ENCODE peak calls at places on chromosomes 3 and 15, in eight cellular contexts. One of them, this sample, is unnamed.

GRCh38 chr3:196969001-196969659 is 497 bp upstream of the PIGZ start:
- DNase-seq in cardiac fibroblast: peak; percentile 29
- DNase-seq in pancreas: no peak
- DNase-seq in CD8-positive, alpha-beta T cell: peak; percentile 27
- DNase-seq in GM23338: peak; percentile 43
- DNase-seq in fibroblast of mammary gland: peak; percentile 19
- DNase-seq in esophagus muscularis mucosa: no peak
- DNase-seq in BJ: no peak
- DNase-seq in this sample: no peak

GRCh38 chr15:92821491-92822116 is 78.5 kb upstream of the CHD2 start:
- DNase-seq in GM23338: no peak
- DNase-seq in CD8-positive, alpha-beta T cell: no peak
- DNase-seq in fibroblast of mammary gland: no peak
- DNase-seq in cardiac fibroblast: peak; percentile 34
- DNase-seq in esophagus muscularis mucosa: no peak
- DNase-seq in pancreas: no peak
- DNase-seq in BJ: no peak
- DNase-seq in this sample: no peak

GRCh38 chr15:89847101-89847500 is 32.4 kb upstream of the ANPEP start:
- DNase-seq in GM23338: no peak
- DNase-seq in CD8-positive, alpha-beta T cell: no peak
- DNase-seq in BJ: no peak
- DNase-seq in fibroblast of mammary gland: no peak
- DNase-seq in esophagus muscularis mucosa: no peak
- DNase-seq in pancreas: no peak
- DNase-seq in cardiac fibroblast: no peak
- DNase-seq in this sample: no peak

GRCh38 chr3:12706504-12707253 is 42.8 kb upstream of the RAF1 start:
- DNase-seq in cardiac fibroblast: peak; percentile 79
- DNase-seq in pancreas: peak; percentile 44
- DNase-seq in esophagus muscularis mucosa: no peak
- DNase-seq in BJ: no peak
- DNase-seq in fibroblast of mammary gland: peak; percentile 79
- DNase-seq in GM23338: peak; percentile 93
- DNase-seq in CD8-positive, alpha-beta T cell: peak; percentile 53
- DNase-seq in this sample: peak; percentile 79

GRCh38 chr3:22612927-22613326 is 590.2 kb upstream of the UBE2E2 start:
- DNase-seq in esophagus muscularis mucosa: no peak
- DNase-seq in pancreas: no peak
- DNase-seq in CD8-positive, alpha-beta T cell: no peak
- DNase-seq in cardiac fibroblast: no peak
- DNase-seq in GM23338: no peak
- DNase-seq in BJ: no peak
- DNase-seq in fibroblast of mammary gland: no peak
- DNase-seq in this sample: no peak

GRCh38 chr3:130992344-130992743 is 34.3 kb downstream of the ASTE1 start:
- DNase-seq in pancreas: no peak
- DNase-seq in cardiac fibroblast: no peak
- DNase-seq in CD8-positive, alpha-beta T cell: no peak
- DNase-seq in BJ: no peak
- DNase-seq in fibroblast of mammary gland: no peak
- DNase-seq in esophagus muscularis mucosa: no peak
- DNase-seq in GM23338: no peak
- DNase-seq in this sample: no peak

GRCh38 chr3:119810018-119810435 is 28.1 kb downstream of the NR1I2 start:
- DNase-seq in BJ: no peak
- DNase-seq in cardiac fibroblast: peak; percentile 29
- DNase-seq in fibroblast of mammary gland: peak; percentile 31
- DNase-seq in esophagus muscularis mucosa: no peak
- DNase-seq in GM23338: peak; percentile 64
- DNase-seq in CD8-positive, alpha-beta T cell: peak; percentile 38
- DNase-seq in pancreas: peak; percentile 46
- DNase-seq in this sample: peak; percentile 31

GRCh38 chr3:123632161-123632655 is 47.4 kb upstream of the HACD2 start:
- DNase-seq in fibroblast of mammary gland: no peak
- DNase-seq in cardiac fibroblast: no peak
- DNase-seq in CD8-positive, alpha-beta T cell: no peak
- DNase-seq in BJ: no peak
- DNase-seq in esophagus muscularis mucosa: no peak
- DNase-seq in pancreas: no peak
- DNase-seq in GM23338: peak; percentile 52
- DNase-seq in this sample: peak; percentile 69

GRCh38 chr3:129592362-129593150 is 13.9 kb downstream of the PLXND1 start:
- DNase-seq in GM23338: peak; percentile 68
- DNase-seq in BJ: no peak
- DNase-seq in pancreas: no peak
- DNase-seq in esophagus muscularis mucosa: no peak
- DNase-seq in CD8-positive, alpha-beta T cell: no peak
- DNase-seq in cardiac fibroblast: peak; percentile 71
- DNase-seq in fibroblast of mammary gland: peak; percentile 58
- DNase-seq in this sample: no peak

GRCh38 chr3:65979152-65979551 is 59.6 kb downstream of the MAGI1 start:
- DNase-seq in fibroblast of mammary gland: peak; percentile 93
- DNase-seq in pancreas: no peak
- DNase-seq in esophagus muscularis mucosa: no peak
- DNase-seq in cardiac fibroblast: peak; percentile 80
- DNase-seq in CD8-positive, alpha-beta T cell: no peak
- DNase-seq in GM23338: peak; percentile 41
- DNase-seq in BJ: peak; percentile 74
- DNase-seq in this sample: peak; percentile 92

GRCh38 chr15:66714543-66714981 is 12.5 kb downstream of the SMAD6 start:
- DNase-seq in pancreas: no peak
- DNase-seq in GM23338: no peak
- DNase-seq in CD8-positive, alpha-beta T cell: no peak
- DNase-seq in BJ: no peak
- DNase-seq in cardiac fibroblast: peak; percentile 35
- DNase-seq in fibroblast of mammary gland: peak; percentile 59
- DNase-seq in esophagus muscularis mucosa: no peak
- DNase-seq in this sample: peak; percentile 58

GRCh38 chr3:10983219-10983916 is 9.2 kb upstream of the SLC6A1 start:
- DNase-seq in esophagus muscularis mucosa: no peak
- DNase-seq in pancreas: no peak
- DNase-seq in fibroblast of mammary gland: peak; percentile 30
- DNase-seq in GM23338: peak; percentile 80
- DNase-seq in cardiac fibroblast: peak; percentile 50
- DNase-seq in CD8-positive, alpha-beta T cell: no peak
- DNase-seq in BJ: no peak
- DNase-seq in this sample: peak; percentile 42

GRCh38 chr15:90496791-90497190 is 32.9 kb upstream of the CRTC3 start:
- DNase-seq in GM23338: no peak
- DNase-seq in esophagus muscularis mucosa: no peak
- DNase-seq in cardiac fibroblast: no peak
- DNase-seq in CD8-positive, alpha-beta T cell: no peak
- DNase-seq in pancreas: no peak
- DNase-seq in BJ: no peak
- DNase-seq in fibroblast of mammary gland: no peak
- DNase-seq in this sample: peak; percentile 28

GRCh38 chr3:115354010-115354409 is 206.9 kb upstream of the ZBTB20 start:
- DNase-seq in pancreas: no peak
- DNase-seq in BJ: no peak
- DNase-seq in GM23338: no peak
- DNase-seq in esophagus muscularis mucosa: no peak
- DNase-seq in fibroblast of mammary gland: no peak
- DNase-seq in cardiac fibroblast: no peak
- DNase-seq in CD8-positive, alpha-beta T cell: no peak
- DNase-seq in this sample: no peak

GRCh38 chr15:75171408-75171807 is 30.3 kb upstream of the C15orf39 start:
- DNase-seq in BJ: peak; percentile 41
- DNase-seq in GM23338: no peak
- DNase-seq in esophagus muscularis mucosa: no peak
- DNase-seq in pancreas: no peak
- DNase-seq in CD8-positive, alpha-beta T cell: no peak
- DNase-seq in fibroblast of mammary gland: peak; percentile 90
- DNase-seq in cardiac fibroblast: peak; percentile 82
- DNase-seq in this sample: peak; percentile 59

GRCh38 chr3:164641071-164641470 is 437.2 kb downstream of the SI start:
- DNase-seq in GM23338: no peak
- DNase-seq in CD8-positive, alpha-beta T cell: no peak
- DNase-seq in BJ: no peak
- DNase-seq in esophagus muscularis mucosa: no peak
- DNase-seq in fibroblast of mammary gland: peak; percentile 52
- DNase-seq in pancreas: no peak
- DNase-seq in cardiac fibroblast: peak; percentile 47
- DNase-seq in this sample: no peak

GRCh38 chr3:170740726-170741591 is 129.0 kb downstream of the RPL22L1 start:
- DNase-seq in BJ: peak; percentile 90
- DNase-seq in esophagus muscularis mucosa: no peak
- DNase-seq in pancreas: no peak
- DNase-seq in CD8-positive, alpha-beta T cell: no peak
- DNase-seq in cardiac fibroblast: peak; percentile 92
- DNase-seq in fibroblast of mammary gland: peak; percentile 99
- DNase-seq in GM23338: no peak
- DNase-seq in this sample: peak; percentile 79

GRCh38 chr15:100863406-100864198 is 16.0 kb upstream of the ALDH1A3 start:
- DNase-seq in cardiac fibroblast: peak; percentile 72
- DNase-seq in BJ: peak; percentile 64
- DNase-seq in esophagus muscularis mucosa: no peak
- DNase-seq in pancreas: no peak
- DNase-seq in GM23338: no peak
- DNase-seq in fibroblast of mammary gland: peak; percentile 85
- DNase-seq in CD8-positive, alpha-beta T cell: no peak
- DNase-seq in this sample: peak; percentile 68

GRCh38 chr3:181868576-181868975 is 156.9 kb downstream of the SOX2 start:
- DNase-seq in pancreas: no peak
- DNase-seq in fibroblast of mammary gland: no peak
- DNase-seq in cardiac fibroblast: no peak
- DNase-seq in BJ: no peak
- DNase-seq in esophagus muscularis mucosa: no peak
- DNase-seq in CD8-positive, alpha-beta T cell: no peak
- DNase-seq in GM23338: no peak
- DNase-seq in this sample: no peak
- TF ChIP-seq CTCF in pancreas: no peak
- TF ChIP-seq CTCF in fibroblast of mammary gland: no peak
- TF ChIP-seq CTCF in cardiac fibroblast: no peak
- TF ChIP-seq CTCF in BJ: no peak
- TF ChIP-seq CTCF in esophagus muscularis mucosa: no peak
- TF ChIP-seq CTCF in CD8-positive, alpha-beta T cell: no peak
- TF ChIP-seq CTCF in GM23338: peak; percentile 30
- TF ChIP-seq CTCF in this sample: no peak

DNA sequence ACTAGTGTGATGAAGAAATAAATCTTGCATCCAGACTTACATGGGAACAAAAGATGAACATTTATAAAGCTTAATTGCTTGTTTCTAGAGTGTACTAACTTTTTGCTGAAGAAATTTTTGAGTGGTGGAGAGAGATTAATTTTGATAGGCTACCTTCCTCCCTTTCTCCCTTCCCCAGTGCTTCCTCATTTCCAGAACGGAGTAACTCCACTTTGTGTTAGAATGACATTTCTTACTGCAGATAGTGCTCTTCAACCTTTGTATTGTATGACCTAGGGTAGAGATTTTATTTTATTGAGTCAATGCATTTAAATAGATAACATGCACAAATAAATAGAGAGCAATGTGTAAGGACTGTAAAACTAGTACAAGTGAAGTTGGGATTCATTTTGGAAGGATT is 1.9 kb downstream of the ATP1B3 start:
- DNase-seq in GM23338: no peak
- DNase-seq in fibroblast of mammary gland: no peak
- DNase-seq in BJ: no peak
- DNase-seq in pancreas: no peak
- DNase-seq in esophagus muscularis mucosa: no peak
- DNase-seq in cardiac fibroblast: no peak
- DNase-seq in CD8-positive, alpha-beta T cell: no peak
- DNase-seq in this sample: no peak
- H3K4me3 ChIP-seq in GM23338: peak overlapping the region; percentile 71
- H3K4me3 ChIP-seq in fibroblast of mammary gland: peak overlapping the region; percentile 85
- H3K4me3 ChIP-seq in BJ: peak overlapping the region; percentile 62
- H3K4me3 ChIP-seq in pancreas: no peak overlapping the region
- H3K4me3 ChIP-seq in esophagus muscularis mucosa: peak overlapping the region; percentile 95
- H3K4me3 ChIP-seq in cardiac fibroblast: peak overlapping the region; percentile 70
- H3K4me3 ChIP-seq in CD8-positive, alpha-beta T cell: no peak overlapping the region
- H3K4me3 ChIP-seq in this sample: peak overlapping the region; percentile 96

GRCh38 chr15:77874071-77874470 is 203.4 kb downstream of the TBC1D2B start:
- DNase-seq in GM23338: no peak
- DNase-seq in BJ: no peak
- DNase-seq in pancreas: no peak
- DNase-seq in esophagus muscularis mucosa: no peak
- DNase-seq in cardiac fibroblast: no peak
- DNase-seq in CD8-positive, alpha-beta T cell: no peak
- DNase-seq in fibroblast of mammary gland: no peak
- DNase-seq in this sample: no peak

GRCh38 chr15:77867266-77868047 is 210.1 kb downstream of the TBC1D2B start:
- DNase-seq in cardiac fibroblast: no peak
- DNase-seq in fibroblast of mammary gland: no peak
- DNase-seq in CD8-positive, alpha-beta T cell: no peak
- DNase-seq in pancreas: no peak
- DNase-seq in GM23338: no peak
- DNase-seq in esophagus muscularis mucosa: no peak
- DNase-seq in BJ: no peak
- DNase-seq in this sample: no peak

GRCh38 chr15:77869021-77869895 is 208.3 kb downstream of the TBC1D2B start:
- DNase-seq in cardiac fibroblast: peak; percentile 10
- DNase-seq in CD8-positive, alpha-beta T cell: no peak
- DNase-seq in pancreas: no peak
- DNase-seq in GM23338: no peak
- DNase-seq in BJ: no peak
- DNase-seq in fibroblast of mammary gland: no peak
- DNase-seq in esophagus muscularis mucosa: no peak
- DNase-seq in this sample: peak; percentile 10

GRCh38 chr15:77870195-77871065 is 207.1 kb downstream of the TBC1D2B start:
- DNase-seq in GM23338: peak; percentile 90
- DNase-seq in cardiac fibroblast: peak; percentile 74
- DNase-seq in BJ: no peak
- DNase-seq in CD8-positive, alpha-beta T cell: peak; percentile 25
- DNase-seq in fibroblast of mammary gland: peak; percentile 58
- DNase-seq in pancreas: peak; percentile 76
- DNase-seq in esophagus muscularis mucosa: peak; percentile 95
- DNase-seq in this sample: peak; percentile 70

DNA sequence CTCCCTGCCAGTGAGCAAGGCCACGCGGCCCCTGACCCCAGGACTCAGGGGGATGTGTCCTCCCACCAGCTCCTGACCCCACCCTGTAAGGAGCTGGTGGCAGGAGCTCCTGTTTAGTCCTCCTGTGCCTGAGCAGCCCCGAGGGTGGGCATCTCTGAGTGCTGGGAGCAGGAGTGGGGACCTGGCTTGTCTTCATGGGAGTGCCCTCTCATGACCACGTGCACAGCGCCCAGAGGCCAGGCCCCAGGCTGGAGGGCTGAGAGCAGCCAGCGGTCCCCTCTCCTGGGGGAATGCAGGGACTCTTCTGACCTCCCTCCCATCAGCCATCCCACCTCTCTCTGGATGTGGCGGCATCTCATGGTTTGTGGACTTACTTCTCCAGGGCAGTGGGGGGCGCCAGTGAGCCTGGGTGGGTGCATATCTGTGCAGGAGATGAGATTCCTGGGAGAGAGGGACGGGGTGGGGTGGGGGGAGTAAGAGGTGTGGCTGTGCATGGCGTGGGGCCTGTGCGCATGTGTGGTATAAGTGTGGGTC is 205.6 kb downstream of the TBC1D2B start:
- DNase-seq in CD8-positive, alpha-beta T cell: no peak
- DNase-seq in GM23338: peak; percentile 59
- DNase-seq in cardiac fibroblast: no peak
- DNase-seq in pancreas: no peak
- DNase-seq in esophagus muscularis mucosa: no peak
- DNase-seq in BJ: no peak
- DNase-seq in fibroblast of mammary gland: no peak
- DNase-seq in this sample: no peak
- TF ChIP-seq CTCF in CD8-positive, alpha-beta T cell: no peak
- TF ChIP-seq CTCF in GM23338: peak; percentile 76
- TF ChIP-seq CTCF in cardiac fibroblast: peak; percentile 15
- TF ChIP-seq CTCF in pancreas: no peak
- TF ChIP-seq CTCF in esophagus muscularis mucosa: no peak
- TF ChIP-seq CTCF in BJ: peak; percentile 23
- TF ChIP-seq CTCF in fibroblast of mammary gland: no peak
- TF ChIP-seq CTCF in this sample: no peak

GRCh38 chr15:91561371-91562100 is 292.0 kb upstream of the SLCO3A1 start:
- DNase-seq in cardiac fibroblast: peak; percentile 99
- DNase-seq in fibroblast of mammary gland: peak; percentile 99
- DNase-seq in BJ: peak; percentile 24
- DNase-seq in pancreas: no peak
- DNase-seq in CD8-positive, alpha-beta T cell: no peak
- DNase-seq in esophagus muscularis mucosa: no peak
- DNase-seq in GM23338: no peak
- DNase-seq in this sample: peak; percentile 92
- H3K4me3 ChIP-seq in cardiac fibroblast: no peak overlapping the region
- H3K4me3 ChIP-seq in fibroblast of mammary gland: no peak overlapping the region
- H3K4me3 ChIP-seq in BJ: no peak overlapping the region
- H3K4me3 ChIP-seq in pancreas: no peak overlapping the region
- H3K4me3 ChIP-seq in CD8-positive, alpha-beta T cell: no peak overlapping the region
- H3K4me3 ChIP-seq in esophagus muscularis mucosa: no peak overlapping the region
- H3K4me3 ChIP-seq in GM23338: no peak overlapping the region
- H3K4me3 ChIP-seq in this sample: no peak overlapping the region